ENCODE peak calls at places on chromosomes 7 and 10, in six cellular contexts. K is keratinocyte, W is BE2C, J is tibial artery, L is fibroblast of lung, V is astrocyte. H is an unnamed sample. For H3K4me1, the result is how much of the 10 kb centered on the place peaks cover.

GRCh38 chr10:103576076-103576471 is 82.6 kb downstream of the NEURL1 start:
- DNase-seq in K (no peak), W (no peak), J (no peak), L (no peak), V (no peak), H (no peak)

GRCh38 chr10:2953495-2953894 is 113.9 kb upstream of the PFKP start:
- DNase-seq in K (no peak), W (no peak), J (no peak), L (no peak), V (peak), H (no peak)

GRCh38 chr7:69856991-69857390 is 258.7 kb downstream of the AUTS2 start:
- DNase-seq in K (no peak), W (no peak), J (no peak), L (no peak), V (no peak), H (no peak)

GRCh38 chr7:34042406-34042805 is 137.1 kb downstream of the BMPER start:
- DNase-seq in K (no peak), W (no peak), J (no peak), L (no peak), V (peak), H (no peak)

GRCh38 chr7:151785681-151785965 is 91.3 kb downstream of the PRKAG2 start:
- DNase-seq in K (no peak), W (no peak), J (no peak), L (no peak), V (no peak), H (no peak)

GRCh38 chr7:148304456-148304855 is 286.1 kb upstream of the C7orf33 start:
- DNase-seq in K (no peak), W (no peak), J (no peak), L (no peak), V (no peak), H (no peak)

GRCh38 chr7:121244120-121244865 is 84.5 kb upstream of the WNT16 start:
- DNase-seq in K (no peak), W (peak), J (no peak), L (no peak), V (no peak), H (no peak)

GRCh38 chr10:59072038-59072437 is 104.4 kb upstream of the PHYHIPL start:
- DNase-seq in K (no peak), W (no peak), J (no peak), L (no peak), V (no peak), H (no peak)

GRCh38 chr7:42155836-42156540 is 81.0 kb downstream of the GLI3 start:
- DNase-seq in K (no peak), W (no peak), J (no peak), L (no peak), V (peak), H (no peak)

GRCh38 chr7:18305866-18306265 is 189.7 kb upstream of the HDAC9 start:
- DNase-seq in K (no peak), W (no peak), J (no peak), L (no peak), V (peak), H (no peak)

GRCh38 chr10:79941585-79942210 is 7.2 kb downstream of the SFTPD start:
- DNase-seq in K (no peak), W (no peak), J (no peak), L (no peak), V (no peak), H (no peak)

GRCh38 chr7:42947531-42947930 is 15.4 kb downstream of the MRPL32 start:
- DNase-seq in K (no peak), W (no peak), J (no peak), L (no peak), V (peak), H (no peak)

GRCh38 chr7:37357277-37357996 is 91.2 kb downstream of the ELMO1 start:
- DNase-seq in K (no peak), W (no peak), J (no peak), L (no peak), V (no peak), H (peak)

GRCh38 chr7:44284881-44285541 is 40.4 kb downstream of the CAMK2B start:
- DNase-seq in K (no peak), W (peak), J (peak), L (no peak), V (no peak), H (peak)

GRCh38 chr7:86600506-86601290 is 43.0 kb upstream of the GRM3 start:
- DNase-seq in K (no peak), W (peak), J (no peak), L (no peak), V (no peak), H (peak)

GRCh38 chr10:78846770-78847169 is 222.0 kb upstream of the ZMIZ1 start:
- DNase-seq in K (no peak), W (peak), J (no peak), L (no peak), V (no peak), H (no peak)

GRCh38 chr7:124881981-124882380 is 47.6 kb downstream of the POT1 start:
- DNase-seq in K (no peak), W (no peak), J (no peak), L (peak), V (peak), H (no peak)

GRCh38 chr7:26365077-26365896 is 73.6 kb downstream of the SNX10 start:
- DNase-seq in K (no peak), W (peak), J (no peak), L (peak), V (peak), H (peak)

GRCh38 chr10:97378933-97379921 is 21.9 kb downstream of the RRP12 start:
- DNase-seq in K (no peak), W (no peak), J (no peak), L (no peak), V (no peak), H (peak)

GRCh38 chr10:122475130-122475529 is 13.8 kb downstream of the HTRA1 start:
- DNase-seq in K (no peak), W (no peak), J (peak), L (no peak), V (no peak), H (no peak)

GRCh38 chr7:92843034-92843760 is 6.8 kb upstream of the CDK6 start:
- DNase-seq in K (no peak), W (no peak), J (no peak), L (no peak), V (peak), H (no peak)

GRCh38 chr10:27742926-27743735 is 2.5 kb downstream of the MKX start:
- DNase-seq in K (no peak), W (no peak), J (peak), L (peak), V (no peak), H (peak)

GRCh38 chr10:44028384-44029137 is 356.3 kb downstream of the CXCL12 start:
- DNase-seq in K (no peak), W (no peak), J (no peak), L (no peak), V (no peak), H (no peak)

GRCh38 chr7:55370001-55370400 is 4.9 kb downstream of the LANCL2 start:
- DNase-seq in K (no peak), W (no peak), J (no peak), L (no peak), V (peak), H (no peak)

GRCh38 chr7:17948503-17949238 is 8.4 kb upstream of the SNX13 start:
- DNase-seq in K (no peak), W (no peak), J (no peak), L (peak), V (no peak), H (no peak)

GRCh38 chr10:12181065-12181775 is 14.5 kb downstream of the NUDT5 start:
- DNase-seq in K (no peak), W (no peak), J (no peak), L (no peak), V (peak), H (no peak)

GRCh38 chr7:35993663-35994622 is 159.1 kb upstream of the EEPD1 start:
- DNase-seq in K (peak), W (no peak), J (no peak), L (peak), V (no peak), H (no peak)

GRCh38 chr10:96910488-96911395 is 78.6 kb downstream of the LCOR start:
- DNase-seq in K (no peak), W (peak), J (no peak), L (peak), V (no peak), H (no peak)

GRCh38 chr10:18719811-18720210 is 60.6 kb downstream of the ARL5B start:
- DNase-seq in K (no peak), W (no peak), J (no peak), L (peak), V (peak), H (no peak)

GRCh38 chr10:117442944-117443676 is 67.9 kb upstream of the PDZD8 start:
- DNase-seq in K (no peak), W (peak), J (peak), L (peak), V (peak), H (peak)

GRCh38 chr7:29177963-29178612 is 16.5 kb upstream of the CHN2 start:
- DNase-seq in K (no peak), W (no peak), J (peak), L (no peak), V (peak), H (no peak)

GRCh38 chr7:151632750-151633515 is 113.2 kb upstream of the RHEB start:
- DNase-seq in K (no peak), W (no peak), J (peak), L (peak), V (peak), H (peak)

GRCh38 chr7:41679566-41679965 is 23.3 kb downstream of the INHBA start:
- DNase-seq in K (no peak), W (no peak), J (no peak), L (no peak), V (no peak), H (no peak)

GRCh38 chr7:75056476-75056875 is 17.1 kb downstream of the RCC1L start:
- DNase-seq in K (no peak), W (no peak), J (peak), L (peak), V (peak), H (no peak)

GRCh38 chr7:46542076-46542475 is 621.0 kb upstream of the IGFBP3 start:
- DNase-seq in K (no peak), W (no peak), J (no peak), L (no peak), V (no peak), H (no peak)

GRCh38 chr10:132396495-132397035 is 435 bp upstream of the PWWP2B start:
- DNase-seq in K (no peak), W (peak), J (no peak), L (peak), V (no peak), H (peak)

GRCh38 chr7:115292381-115292780 is 370.5 kb downstream of the MDFIC start:
- DNase-seq in K (no peak), W (no peak), J (no peak), L (peak), V (no peak), H (no peak)

GRCh38 chr10:69375307-69376151 is 41.2 kb downstream of the TACR2 start:
- DNase-seq in K (no peak), W (no peak), J (no peak), L (peak), V (no peak), H (peak)

GRCh38 chr10:92891885-92892705 is 43.8 kb downstream of the EXOC6 start:
- DNase-seq in K (peak), W (peak), J (no peak), L (peak), V (peak), H (peak)

GRCh38 chr7:158586499-158587191 is 978 bp downstream of the PTPRN2 start:
- DNase-seq in K (no peak), W (no peak), J (no peak), L (no peak), V (no peak), H (no peak)
- H3K4me3 ChIP-seq in K (no peak), W (peak), J (peak), L (no peak), V (no peak), H (no peak)

GRCh38 chr7:127578036-127578684 is 7.2 kb downstream of the GCC1 start:
- DNase-seq in K (no peak), W (peak), J (no peak), L (peak), V (no peak), H (no peak)
- TF ChIP-seq CTCF in K (peak), W (peak), J (no peak), L (peak), V (no peak), H (peak)

GRCh38 chr10:75099952-75100763 is 11.3 kb upstream of the SAMD8 start:
- DNase-seq in K (no peak), W (peak), J (peak), L (peak), V (peak), H (peak)

GRCh38 chr10:75102830-75103673 is 8.4 kb upstream of the SAMD8 start:
- DNase-seq in K (no peak), W (no peak), J (no peak), L (no peak), V (no peak), H (peak)

GRCh38 chr10:75101416-75102251 is 9.8 kb upstream of the SAMD8 start:
- DNase-seq in K (no peak), W (no peak), J (no peak), L (no peak), V (no peak), H (peak)

GRCh38 chr10:75098902-75099673 is 12.4 kb upstream of the SAMD8 start:
- DNase-seq in K (no peak), W (no peak), J (no peak), L (no peak), V (no peak), H (no peak)

DNA sequence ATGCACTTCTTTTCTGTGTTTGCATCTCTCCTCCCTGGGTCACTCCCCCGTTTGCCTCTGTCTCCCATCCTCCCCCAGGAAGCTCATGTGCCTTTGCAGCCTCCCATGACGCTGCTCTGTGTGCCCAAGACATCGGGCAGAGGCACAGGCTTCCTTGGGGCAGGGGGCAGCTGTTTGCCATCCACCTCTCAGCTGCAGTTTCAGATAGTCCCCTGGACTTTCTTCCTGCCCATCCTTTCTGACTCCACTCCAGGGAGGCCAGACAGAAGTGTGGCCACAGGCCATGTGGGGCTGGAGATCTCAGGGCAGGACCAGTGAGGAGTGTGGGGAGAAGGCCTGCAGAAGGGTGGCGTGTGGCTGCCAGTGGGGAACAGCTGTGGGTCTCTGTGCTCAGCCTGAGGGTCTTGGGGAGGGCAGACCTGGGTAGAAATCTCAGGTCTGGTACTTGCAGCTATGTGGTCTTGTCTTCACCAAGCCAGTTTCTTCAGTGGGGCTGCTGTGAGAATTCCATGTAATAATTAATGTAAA is 10.6 kb upstream of the SAMD8 start:
- DNase-seq in K (no peak), W (no peak), J (no peak), L (no peak), V (no peak), H (no peak)
- H3K4me1 ChIP-seq in K (under half), W (under half), J (under half), L (under half), V (under half), H (under half)

DNA sequence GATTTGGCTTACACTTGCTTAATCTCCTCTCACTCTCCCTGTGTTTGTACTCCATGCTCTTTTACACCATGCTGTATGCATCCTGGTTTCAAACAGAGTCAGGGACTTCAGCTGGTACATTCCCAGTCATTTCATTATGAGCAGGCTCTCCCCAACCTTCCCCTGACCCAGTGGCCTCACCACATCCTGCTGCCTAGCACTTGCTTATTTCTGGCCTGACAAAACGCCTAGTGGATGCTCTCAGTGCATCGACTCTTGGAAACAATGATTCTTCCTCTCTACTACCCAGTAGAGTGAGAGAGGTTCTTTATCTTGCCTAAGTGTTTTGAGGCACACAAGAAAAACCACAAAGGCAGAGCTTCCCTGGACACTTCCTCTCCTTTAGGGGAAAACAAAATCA is 63.4 kb downstream of the CAV1 start:
- DNase-seq in K (no peak), W (no peak), J (no peak), L (peak), V (peak), H (no peak)
- H3K4me3 ChIP-seq in K (no peak), W (no peak), J (no peak), L (no peak), V (no peak), H (no peak)

DNA sequence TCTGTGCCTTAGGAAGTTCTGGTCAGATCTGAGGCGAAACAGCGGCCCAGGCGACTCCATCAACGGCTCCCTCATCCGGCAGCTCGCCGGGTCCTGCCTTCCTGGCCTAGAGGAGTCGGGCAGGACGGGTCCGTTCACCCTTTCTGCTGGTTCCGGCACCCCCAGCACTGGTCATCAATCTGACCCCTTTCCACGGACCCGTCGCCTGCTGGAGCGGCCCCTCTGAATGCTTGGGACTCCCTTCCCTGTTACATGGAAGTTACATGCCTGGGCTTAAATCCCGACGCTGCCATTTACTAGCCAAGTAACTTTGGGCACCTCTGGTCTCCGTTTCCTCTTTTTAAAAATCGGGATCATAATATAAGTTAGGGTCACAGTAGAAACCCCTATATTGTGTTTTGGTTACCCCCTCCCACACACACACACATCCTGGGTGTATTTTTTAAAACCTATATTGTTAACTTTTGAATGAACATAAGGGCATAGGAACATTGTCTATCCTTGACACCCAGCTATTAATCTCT is 607 bp upstream of the GGCT start:
- DNase-seq in K (no peak), W (no peak), J (no peak), L (no peak), V (no peak), H (no peak)
- TF ChIP-seq CTCF in K (no peak), W (no peak), J (no peak), L (no peak), V (no peak), H (no peak)

H was measured in endodermal cell.